ENCODE peak calls at places on chromosomes 7 and 10, in ten cellular contexts. T, E, P, Q, Z, R, K, M, J and S are unnamed samples.

GRCh38 chr7:7157177-7157886 is 25.0 kb upstream of the C1GALT1 start:
- DNase-seq in R (no peak), Z (peak), K (no peak), Q (no peak), T (peak), M (no peak), P (no peak), J (no peak), E (no peak), S (no peak)

GRCh38 chr7:97006146-97006950 is 995 bp downstream of the DLX6 start:
- DNase-seq in P (peak), J (no peak), K (no peak), E (peak), Q (no peak), M (peak), T (no peak), R (peak), Z (no peak), S (peak)

GRCh38 chr7:55164527-55164926 is 145.7 kb downstream of the EGFR start:
- DNase-seq in J (no peak), R (no peak), K (no peak), Q (no peak), E (no peak), P (no peak), Z (no peak), M (no peak), T (no peak), S (no peak)

GRCh38 chr7:155414508-155414907 is 43.4 kb upstream of the EN2 start:
- DNase-seq in M (no peak), Z (no peak), E (no peak), J (peak), K (no peak), R (no peak), Q (no peak), T (no peak), P (no peak), S (no peak)

GRCh38 chr7:81603-82342 is 110.6 kb upstream of the FAM20C start:
- DNase-seq in E (no peak), Q (peak), M (no peak), K (no peak), P (no peak), J (no peak), Z (no peak), R (no peak), T (no peak), S (no peak)

GRCh38 chr7:131909151-131909768 is 352.8 kb upstream of the PODXL start:
- DNase-seq in R (no peak), T (peak), J (no peak), Z (no peak), M (peak), E (no peak), P (no peak), Q (no peak), K (no peak), S (no peak)

GRCh38 chr7:26538683-26539082 is 247.0 kb downstream of the SNX10 start:
- DNase-seq in E (no peak), Z (no peak), T (no peak), K (no peak), P (no peak), M (no peak), Q (no peak), J (no peak), R (no peak), S (no peak)

GRCh38 chr7:28181921-28182517 is 1.4 kb upstream of the JAZF1 start:
- DNase-seq in Z (no peak), T (no peak), Q (no peak), E (no peak), K (no peak), J (no peak), R (no peak), M (no peak), P (no peak), S (no peak)

GRCh38 chr10:55024718-55025117 is 223.7 kb upstream of the PCDH15 start:
- DNase-seq in P (no peak), E (no peak), T (no peak), Q (no peak), R (no peak), Z (no peak), K (no peak), M (peak), J (no peak), S (no peak)

DNA sequence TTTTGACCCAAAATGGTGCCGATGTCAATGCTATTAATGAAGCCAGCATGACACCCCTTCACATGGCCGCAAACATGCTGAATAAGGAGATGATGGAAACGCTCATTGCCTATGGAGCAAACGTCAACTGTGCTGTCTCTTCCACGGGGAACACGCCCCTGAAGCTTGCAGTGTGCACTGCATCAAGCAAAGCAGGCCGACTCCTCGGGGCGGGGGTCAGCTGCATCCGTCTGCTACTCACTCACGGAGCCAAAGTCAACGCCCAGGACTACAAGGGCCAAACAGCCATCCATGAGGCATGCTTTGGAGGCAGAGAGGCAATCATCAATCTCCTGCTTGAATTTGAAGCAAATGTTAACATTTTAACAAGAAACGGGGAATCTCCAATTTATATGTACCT is 4.5 kb downstream of the ANKRD61 start:
- DNase-seq in E (no peak), T (no peak), Q (no peak), M (no peak), R (no peak), Z (no peak), P (no peak), J (no peak), K (no peak), S (no peak)
- TF ChIP-seq POLR2AphosphoS5 in E (no peak), T (no peak), Q (no peak), M (no peak), R (no peak), Z (no peak), P (no peak), J (no peak), K (no peak), S (no peak)

DNA sequence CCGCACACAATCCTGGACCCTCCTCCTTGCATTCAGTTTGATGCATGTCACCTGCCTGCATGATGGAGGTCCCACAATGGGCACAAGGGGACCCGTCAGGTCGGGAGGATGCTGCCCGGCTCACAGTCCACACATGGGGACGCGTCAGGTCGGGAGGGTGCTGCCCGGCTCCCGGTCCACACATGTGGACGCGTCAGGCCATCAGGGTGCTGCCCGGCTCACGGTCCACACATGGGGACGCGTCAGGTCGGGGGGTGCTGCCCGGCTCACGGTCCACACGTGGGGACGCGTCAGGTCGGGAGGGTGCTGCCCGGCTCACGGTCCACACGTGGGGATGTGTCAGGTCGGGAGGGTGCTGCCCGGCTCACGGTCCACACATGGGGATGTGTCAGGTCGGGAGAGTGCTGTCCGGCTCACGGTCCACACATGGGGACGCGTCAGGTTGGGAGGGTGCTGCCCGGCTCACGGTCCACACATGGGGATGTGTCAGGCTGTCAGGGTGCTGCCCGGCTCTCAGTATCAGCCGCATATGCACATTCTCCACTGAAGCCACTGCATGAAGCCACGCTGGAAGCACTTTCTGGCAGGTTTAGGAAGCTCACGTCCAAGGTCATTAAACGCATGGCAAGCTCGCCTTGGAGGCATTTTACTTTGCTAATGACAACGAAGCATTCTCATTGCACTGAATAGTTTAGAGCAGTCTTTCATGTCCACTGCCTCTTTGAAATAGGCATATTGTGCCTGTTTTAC is 50.3 kb downstream of the DIP2C start:
- DNase-seq in J (no peak), M (no peak), P (no peak), R (peak), Z (no peak), E (no peak), Q (no peak), T (no peak), K (no peak), S (no peak)
- TF ChIP-seq EP300 in J (no peak), M (no peak), P (no peak), R (no peak), Z (no peak), E (no peak), Q (no peak), T (no peak), K (no peak), S (no peak)

DNA sequence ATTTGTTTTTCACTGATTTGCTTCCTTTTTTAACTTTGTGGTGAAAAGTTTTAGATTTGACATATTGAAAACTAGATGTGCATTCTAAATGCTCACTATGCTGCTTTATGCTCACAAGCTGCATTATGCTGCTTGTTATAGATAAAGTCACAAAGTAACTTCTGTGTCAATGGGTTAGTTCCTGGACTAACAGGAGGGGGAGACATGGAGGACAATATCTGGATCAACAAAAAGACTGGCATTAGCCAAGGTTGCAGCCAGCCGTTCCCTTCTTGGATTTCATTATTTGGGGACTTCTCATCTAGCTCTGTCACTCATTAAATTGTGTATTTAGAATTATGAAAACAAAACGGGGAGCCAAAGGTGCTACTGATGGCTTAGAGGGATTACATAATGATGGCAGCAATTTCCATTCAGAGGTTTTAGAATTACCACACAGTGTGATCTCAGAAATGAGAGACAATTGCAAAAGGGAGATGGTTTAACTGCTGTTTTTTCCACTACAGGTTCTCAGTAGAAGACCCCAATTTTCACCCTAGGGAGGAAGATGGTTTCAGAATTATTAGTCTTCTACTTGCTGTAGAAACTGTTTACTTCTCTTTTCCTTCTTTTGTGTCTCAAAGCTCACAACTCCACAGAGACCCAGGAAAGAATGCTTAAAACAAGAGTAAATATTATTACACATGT is 226.6 kb downstream of the INHBA start:
- DNase-seq in P (no peak), M (no peak), R (no peak), E (no peak), Z (peak), T (no peak), Q (no peak), K (no peak), J (no peak), S (no peak)
- TF ChIP-seq CTCF in P (no peak), M (no peak), R (no peak), E (no peak), Z (no peak), T (no peak), Q (no peak), K (no peak), J (no peak), S (no peak)

GRCh38 chr10:61454541-61454940 is 1.4 kb upstream of the TMEM26 start:
- DNase-seq in Z (no peak), M (no peak), J (no peak), K (no peak), P (no peak), R (no peak), E (no peak), Q (no peak), T (no peak), S (no peak)
- TF ChIP-seq POLR2AphosphoS5 in Z (no peak), M (no peak), J (no peak), K (no peak), P (no peak), R (no peak), E (no peak), Q (peak), T (no peak), S (no peak)